ENCODE peak calls at places on chromosomes 4 and X, in five cellular contexts. R is activated CD4-positive, CD25-positive, alpha-beta regulatory T cell treated with anti-CD3 and anti-CD28 coated beads, Interleukin-2, amount 50 U/mL, for 72 hours; P is A549; H is activated T-helper 1 cell treated with anti-CD3 and anti-CD28 coated beads, Interleukin-12 subunit alpha, Interleukin-12 subunit beta, Interleukin-2, Interleukin-4 antibody, amounts not matched to agents 30 ng/mL and 10 ng/mL and 1 ng/mL, durations not matched to agents 14 hours and 24 hours and 36 hours; Q is colonic mucosa. N is an unnamed sample.

GRCh38 chr4:128163177-128164117 is 102.3 kb downstream of the LARP1B start:
- DNase-seq in R (no peak), P (peak), H (no peak), Q (no peak), N (no peak)

GRCh38 chrX:153684447-153685178 is 3.1 kb upstream of the SLC6A8 start:
- DNase-seq in R (peak), P (no peak), H (no peak), Q (no peak), N (no peak)

GRCh38 chr4:113145519-113146291 is 96.3 kb downstream of the ANK2 start:
- DNase-seq in R (no peak), P (no peak), H (no peak), Q (no peak), N (no peak)

GRCh38 chr4:109810580-109811387 is 4.8 kb upstream of the GAR1 start:
- DNase-seq in R (no peak), P (no peak), H (no peak), Q (peak), N (no peak)

GRCh38 chr4:78361621-78362120 is 189.9 kb upstream of the ANXA3 start:
- DNase-seq in R (no peak), P (no peak), H (no peak), Q (no peak), N (no peak)

GRCh38 chrX:57918750-57919436 is 8.6 kb upstream of the ZXDA start:
- DNase-seq in R (peak), P (no peak), H (no peak), Q (peak), N (peak)

GRCh38 chr4:138494931-138495330 is 252.8 kb upstream of the SLC7A11 start:
- DNase-seq in R (no peak), P (peak), H (no peak), Q (no peak), N (no peak)

GRCh38 chr4:6689506-6689960 is 4.1 kb upstream of the S100P start:
- DNase-seq in R (no peak), P (no peak), H (no peak), Q (peak), N (no peak)

GRCh38 chrX:64805683-64806082 is 170.6 kb downstream of the ZC4H2 start:
- DNase-seq in R (no peak), P (no peak), H (no peak), Q (no peak), N (no peak)

GRCh38 chr4:138611721-138612120 is 369.6 kb upstream of the SLC7A11 start:
- DNase-seq in R (no peak), P (no peak), H (no peak), Q (no peak), N (no peak)

GRCh38 chr4:152663203-152664066 is 16.4 kb downstream of the TMEM154 start:
- DNase-seq in R (no peak), P (no peak), H (no peak), Q (no peak), N (no peak)

GRCh38 chr4:2977116-2978097 is 14.0 kb downstream of the GRK4 start:
- DNase-seq in R (no peak), P (no peak), H (no peak), Q (no peak), N (no peak)

GRCh38 chr4:116016201-116016600 is 902.8 kb upstream of the NDST4 start:
- DNase-seq in R (no peak), P (no peak), H (no peak), Q (no peak), N (no peak)

GRCh38 chr4:143558286-143558685 is 44.8 kb downstream of the SMARCA5 start:
- DNase-seq in R (no peak), P (no peak), H (no peak), Q (no peak), N (no peak)

GRCh38 chr4:152534541-152535231 is 1.2 kb downstream of the FBXW7 start:
- DNase-seq in R (peak), P (no peak), H (peak), Q (peak), N (peak)

GRCh38 chrX:69396916-69397315 is 107.2 kb upstream of the NALF2 start:
- DNase-seq in R (no peak), P (no peak), H (no peak), Q (no peak), N (no peak)

GRCh38 chrX:77918568-77918967 is 8.1 kb downstream of the ATP7A start:
- DNase-seq in R (no peak), P (no peak), H (no peak), Q (no peak), N (no peak)

GRCh38 chrX:8233091-8233490 is 62.0 kb upstream of the VCX2 start:
- DNase-seq in R (no peak), P (no peak), H (no peak), Q (no peak), N (no peak)

GRCh38 chrX:23554304-23554703 is 113.0 kb upstream of the PRDX4 start:
- DNase-seq in R (no peak), P (peak), H (no peak), Q (no peak), N (no peak)